ENCODE peak calls at places on chromosomes 5 and 9, in eight cellular contexts. Z is mammary epithelial cell; N is CD8-positive, alpha-beta T cell; I is BE2C; K is endodermal cell; J is left ventricle myocardium inferior; H is tibial nerve; U is left lung. L is an unnamed sample. For H3K4me1 and H3K27me3, the result is how much of the 10 kb centered on the place peaks cover.

GRCh38 chr5:180755601-180756000 is 15.7 kb upstream of the OR2Y1 start:
- DNase-seq in U (no peak), N (no peak), Z (no peak), H (no peak), J (no peak), K (no peak), I (no peak), L (no peak)

GRCh38 chr5:64147849-64148441 is 17.7 kb upstream of the RNF180 start:
- DNase-seq in U (peak), J (peak), I (peak), Z (peak), N (no peak), H (no peak), K (peak), L (peak)

GRCh38 chr9:125701351-125701750 is 5.7 kb downstream of the MAPKAP1 start:
- DNase-seq in K (peak), H (no peak), N (no peak), Z (peak), U (no peak), J (no peak), I (no peak), L (no peak)

GRCh38 chr5:65805082-65805481 is 83.1 kb downstream of the NLN start:
- DNase-seq in H (no peak), J (no peak), I (no peak), K (no peak), Z (no peak), U (no peak), N (no peak), L (no peak)

GRCh38 chr5:58925627-58926545 is 343.0 kb downstream of the RAB3C start:
- DNase-seq in U (no peak), N (no peak), H (no peak), Z (no peak), J (no peak), K (no peak), I (no peak), L (no peak)

GRCh38 chr9:82555408-82555807 is 507.5 kb downstream of the RASEF start:
- DNase-seq in Z (no peak), N (no peak), U (no peak), K (no peak), H (no peak), I (no peak), J (no peak), L (no peak)

GRCh38 chr9:88532320-88532719 is 2.7 kb upstream of the NXNL2 start:
- DNase-seq in Z (no peak), N (no peak), K (peak), I (peak), U (no peak), H (no peak), J (peak), L (peak)

GRCh38 chr5:178325311-178326053 is 92.9 kb upstream of the PHYKPL start:
- DNase-seq in H (no peak), Z (no peak), U (peak), J (no peak), I (no peak), K (no peak), N (no peak), L (no peak)

GRCh38 chr5:119343766-119344165 is 12.1 kb upstream of the TNFAIP8 start:
- DNase-seq in K (no peak), J (no peak), N (no peak), U (no peak), H (no peak), Z (no peak), I (no peak), L (no peak)

GRCh38 chr5:72337159-72337558 is 17.0 kb downstream of the PTCD2 start:
- DNase-seq in I (no peak), H (no peak), U (no peak), N (no peak), K (no peak), Z (no peak), J (no peak), L (no peak)

GRCh38 chr5:9499498-9499876 is 46.4 kb downstream of the SEMA5A start:
- DNase-seq in I (no peak), H (no peak), J (no peak), N (no peak), K (no peak), Z (no peak), U (no peak), L (no peak)

GRCh38 chr5:18113724-18114123 is 479.5 kb downstream of the TAF11L14 start:
- DNase-seq in K (no peak), Z (peak), U (no peak), J (no peak), H (no peak), I (peak), N (no peak), L (no peak)

GRCh38 chr5:38600334-38601045 is 44.0 kb upstream of the LIFR start:
- DNase-seq in J (no peak), K (no peak), H (no peak), Z (peak), I (no peak), N (no peak), U (no peak), L (no peak)

GRCh38 chr9:97845130-97845529 is 7.9 kb upstream of the FOXE1 start:
- DNase-seq in K (no peak), H (no peak), Z (peak), N (no peak), U (no peak), J (no peak), I (no peak), L (no peak)

GRCh38 chr9:130364619-130365322 is 80.0 kb upstream of the ASS1 start:
- DNase-seq in Z (no peak), U (no peak), N (no peak), H (no peak), I (no peak), J (no peak), K (no peak), L (no peak)

GRCh38 chr5:96432245-96433065 is 593 bp downstream of the PCSK1 start:
- DNase-seq in K (peak), N (no peak), I (peak), H (no peak), U (no peak), Z (no peak), J (no peak), L (peak)

GRCh38 chr5:157252741-157253465 is 13.0 kb upstream of the CYFIP2 start:
- DNase-seq in J (no peak), I (no peak), Z (no peak), K (no peak), U (no peak), N (peak), H (no peak), L (no peak)

GRCh38 chr9:127865645-127866464 is 11.4 kb upstream of the ENG start:
- DNase-seq in I (no peak), Z (no peak), H (no peak), J (no peak), N (no peak), K (no peak), U (no peak), L (peak)

GRCh38 chr9:127860260-127860659 is 5.8 kb upstream of the ENG start:
- DNase-seq in Z (no peak), J (no peak), U (no peak), K (no peak), N (no peak), H (no peak), I (peak), L (peak)

GRCh38 chr9:127860779-127861178 is 6.3 kb upstream of the ENG start:
- DNase-seq in J (no peak), U (no peak), Z (no peak), H (no peak), I (no peak), K (no peak), N (no peak), L (no peak)

GRCh38 chr9:127863179-127863578 is 8.7 kb upstream of the ENG start:
- DNase-seq in K (no peak), I (no peak), U (no peak), H (no peak), J (no peak), N (no peak), Z (no peak), L (no peak)

DNA sequence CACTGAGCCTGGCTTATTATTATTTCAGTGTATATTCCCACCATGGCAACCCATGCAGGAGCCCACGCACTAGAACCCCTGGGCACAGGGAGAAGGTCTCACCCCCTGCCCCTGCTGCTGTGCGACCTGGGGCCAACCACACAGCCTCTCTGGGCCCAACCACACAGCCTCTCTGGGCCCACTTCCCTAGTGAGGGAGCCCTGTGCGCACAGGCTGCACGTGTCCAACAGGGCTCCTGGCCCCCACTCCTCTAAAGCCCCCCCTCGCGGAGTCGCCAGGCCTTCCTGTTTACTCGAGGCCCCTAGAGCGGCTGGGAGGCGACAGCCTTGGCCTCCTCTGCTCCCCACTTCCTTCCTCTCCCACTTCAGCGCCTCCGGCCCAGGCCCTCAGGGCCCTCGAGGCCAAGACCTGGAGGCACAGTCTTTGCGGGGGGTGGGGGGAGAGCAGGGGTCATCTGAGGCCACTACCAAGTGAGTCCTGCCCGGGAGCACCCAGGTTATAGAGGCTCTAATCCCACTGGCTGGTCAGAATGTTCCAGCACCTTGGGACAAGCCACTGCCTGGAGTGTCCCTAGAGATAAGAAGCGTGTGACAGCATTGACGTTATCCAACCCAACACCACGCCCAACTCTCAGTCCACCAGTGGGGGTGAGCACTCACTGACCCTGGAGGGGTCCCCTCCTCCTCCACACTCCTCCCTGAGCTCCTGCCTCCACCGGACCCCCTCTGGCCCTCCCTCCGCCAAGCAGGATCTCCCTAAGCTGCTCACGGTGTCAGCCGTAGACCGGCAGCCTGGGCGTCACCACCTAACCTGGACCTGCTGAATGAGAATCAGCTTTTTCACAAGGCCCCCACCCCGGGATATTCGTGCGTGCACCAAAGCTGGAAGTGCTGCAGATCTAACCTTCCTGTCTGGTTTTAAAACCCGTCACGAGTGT is 7.9 kb upstream of the ENG start:
- DNase-seq in I (no peak), Z (no peak), N (peak), H (no peak), U (peak), K (no peak), J (peak), L (peak)
- H3K4me1 ChIP-seq in I (under half), Z (under half), N (half or more), H (under half), U (half or more), K (under half), J (half or more), L (under half)

DNA sequence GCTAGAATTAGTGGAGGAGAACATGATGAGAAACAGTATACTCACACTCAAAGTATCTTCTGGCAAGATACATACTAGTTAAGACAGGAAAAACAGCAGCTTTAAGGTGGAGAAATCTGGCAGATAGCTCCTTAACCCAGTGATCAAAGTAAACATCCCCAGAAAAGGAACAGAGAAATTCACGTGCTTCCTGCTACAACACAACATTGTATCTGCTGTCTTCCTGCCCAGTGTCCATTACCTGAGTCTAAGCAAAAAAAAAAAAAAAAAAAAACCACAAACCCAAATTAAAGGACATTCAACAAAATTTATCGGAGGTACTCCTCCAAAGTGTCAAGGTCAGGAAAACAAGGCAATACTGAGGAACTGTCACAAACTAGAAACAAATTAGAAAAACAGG is 38.3 kb downstream of the ROR2 start:
- DNase-seq in K (no peak), N (no peak), U (no peak), H (no peak), Z (no peak), J (no peak), I (no peak), L (no peak)
- H3K4me3 ChIP-seq in K (peak), N (no peak), U (no peak), H (no peak), Z (no peak), J (no peak), I (no peak), L (no peak)

GRCh38 chr9:104503963-104504362 is at the start of gene OR13F1:
- DNase-seq in J (no peak), H (no peak), N (no peak), U (no peak), Z (no peak), K (no peak), I (no peak), L (no peak)

GRCh38 chr9:104506565-104506964 is 2.5 kb downstream of the OR13F1 start:
- DNase-seq in U (no peak), K (no peak), I (no peak), Z (peak), N (no peak), J (no peak), H (no peak), L (no peak)

DNA sequence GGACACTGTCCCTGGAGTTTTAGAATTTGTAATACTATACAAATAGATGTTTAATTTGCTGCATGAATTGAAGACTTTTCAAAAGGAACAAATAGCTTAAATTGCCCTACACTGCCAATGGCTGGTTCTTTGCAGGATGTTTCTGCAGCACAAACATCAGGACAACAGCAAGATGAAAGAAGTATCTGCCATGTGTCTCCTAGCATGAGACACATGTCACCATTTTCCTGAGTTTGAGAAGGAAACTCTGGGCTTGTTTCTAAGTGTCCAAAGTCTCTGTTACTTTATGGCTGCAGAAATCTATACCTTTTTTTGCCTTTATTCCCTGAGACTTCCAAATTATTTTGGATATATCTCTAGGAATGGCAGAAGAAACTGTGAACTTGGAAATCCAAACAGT is 623 bp upstream of the OR13F1 start:
- DNase-seq in U (no peak), K (no peak), N (no peak), I (no peak), H (no peak), J (no peak), Z (no peak), L (no peak)
- H3K27me3 ChIP-seq in U (under half), K (under half), N (under half), I (under half), H (under half), J (under half), Z (under half), L (under half)

GRCh38 chr5:98771389-98772109 is 1.9 kb upstream of the RGMB start:
- DNase-seq in U (no peak), H (peak), N (no peak), J (no peak), I (peak), K (peak), Z (peak), L (no peak)

GRCh38 chr5:98773214-98773463 is 324 bp upstream of the RGMB start:
- DNase-seq in I (no peak), K (no peak), J (no peak), N (no peak), Z (no peak), U (no peak), H (no peak), L (no peak)

GRCh38 chr5:98773464-98774191 is at the start of gene RGMB:
- DNase-seq in N (peak), H (peak), J (peak), U (peak), I (peak), Z (peak), K (peak), L (peak)

GRCh38 chr5:98770911-98771322 is 2.5 kb upstream of the RGMB start:
- DNase-seq in H (no peak), U (no peak), N (no peak), J (no peak), I (no peak), Z (peak), K (no peak), L (no peak)

DNA sequence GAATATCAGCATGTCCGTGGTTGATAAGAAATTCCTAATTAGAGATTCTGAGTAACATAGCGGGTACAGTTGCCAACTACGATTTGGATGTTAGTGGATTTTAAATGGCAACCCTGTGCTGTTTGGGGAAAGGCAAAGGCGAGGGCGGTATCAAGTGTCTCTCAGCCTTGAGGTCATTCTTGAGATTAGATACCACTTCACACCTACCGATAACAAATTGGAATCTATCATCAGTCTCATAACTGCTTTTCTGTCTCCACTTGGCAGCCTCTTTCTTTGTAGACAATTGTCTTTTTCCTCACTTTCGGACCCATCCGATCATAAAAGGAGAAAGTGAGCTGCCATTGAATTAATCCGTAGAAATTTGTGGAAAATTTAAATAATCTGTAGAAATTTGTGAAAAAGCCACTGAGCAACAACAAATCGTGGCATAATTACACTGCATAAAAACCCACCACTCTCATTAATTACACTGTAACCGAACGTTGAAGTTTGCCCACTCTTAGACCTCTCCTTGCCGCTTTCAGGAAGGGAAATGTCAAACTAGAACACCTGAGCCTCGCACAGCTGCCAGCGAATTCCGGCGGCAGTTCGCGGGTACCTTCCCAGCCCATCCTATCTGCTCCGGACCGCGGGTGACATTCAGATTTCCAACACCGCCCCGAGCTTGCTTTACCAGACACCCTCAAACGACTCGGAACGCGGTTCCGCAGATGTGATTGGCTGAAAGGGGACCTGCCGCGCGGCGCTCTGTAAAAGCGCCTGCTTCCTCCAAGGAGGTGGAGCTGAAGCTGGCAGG is 849 bp upstream of the RGMB start:
- DNase-seq in K (peak), Z (peak), J (peak), H (peak), I (peak), U (peak), N (peak), L (peak)
- H3K4me1 ChIP-seq in K (under half), Z (under half), J (half or more), H (under half), I (under half), U (half or more), N (under half), L (under half)

DNA sequence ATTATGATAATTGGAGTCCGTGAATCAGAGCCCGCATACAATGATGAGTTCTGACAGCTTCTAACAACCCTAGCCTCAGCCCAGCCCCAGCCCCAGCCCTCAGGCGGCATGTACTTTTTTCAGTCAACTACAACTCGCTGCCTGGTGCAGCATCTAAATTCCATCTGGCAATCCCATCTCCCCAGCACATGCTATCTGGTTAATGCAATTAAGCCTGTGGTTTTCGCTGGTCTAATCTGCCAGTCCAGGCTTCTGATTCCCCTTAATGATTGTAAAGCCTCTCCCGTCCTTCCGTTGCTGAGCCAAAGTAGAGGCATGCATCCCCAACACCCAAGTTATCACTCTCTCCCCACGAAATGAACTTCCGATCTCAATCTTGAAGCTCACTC is 903 bp downstream of the ELAVL2 start:
- DNase-seq in H (no peak), Z (peak), J (no peak), N (no peak), U (peak), I (peak), K (peak), L (no peak)
- H3K4me3 ChIP-seq in H (peak), Z (peak), J (peak), N (peak), U (no peak), I (peak), K (peak), L (no peak)

DNA sequence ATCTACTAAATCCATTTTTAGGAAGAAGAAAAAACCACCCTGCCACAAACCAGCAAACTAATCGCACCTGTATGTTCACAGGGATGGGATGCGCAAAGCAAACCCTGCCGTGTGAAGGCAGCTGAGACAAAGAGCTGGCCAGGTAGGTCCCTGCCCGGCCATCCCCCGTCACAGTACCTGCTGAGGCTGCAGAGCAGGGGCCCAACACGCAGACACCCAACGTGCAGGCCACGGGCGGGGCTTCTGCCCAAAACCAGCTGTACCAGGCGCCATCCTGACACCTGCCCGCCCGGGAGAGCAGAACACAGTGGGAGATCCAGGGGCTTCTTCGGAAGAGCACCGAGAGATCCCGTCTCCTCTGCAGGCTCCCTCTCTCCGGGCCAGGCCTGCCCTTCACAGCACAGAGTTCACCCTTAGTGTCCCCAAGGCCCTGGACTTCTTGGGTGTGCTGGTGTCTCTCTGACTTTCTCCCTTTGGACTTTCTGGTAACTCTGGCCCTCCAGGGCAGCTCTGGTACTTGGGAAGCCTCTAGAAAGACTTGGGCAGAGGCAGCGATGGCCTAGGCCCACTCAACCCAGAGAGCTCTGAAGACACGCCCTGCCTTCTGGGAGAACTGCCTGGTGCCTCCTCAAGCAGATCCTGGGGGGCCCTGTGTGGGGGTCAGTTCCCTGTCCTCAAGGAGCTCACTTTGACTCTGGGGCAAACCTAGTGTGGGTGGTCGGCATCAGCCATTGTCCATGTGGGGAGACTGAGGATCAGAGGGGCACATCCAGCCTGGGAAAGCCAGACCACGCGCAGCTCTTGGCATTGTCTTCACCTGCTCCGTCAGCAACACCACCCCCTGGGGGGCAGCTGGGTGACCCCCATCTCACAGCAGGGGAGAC is 28.3 kb downstream of the ABO start:
- DNase-seq in H (no peak), J (no peak), K (no peak), I (no peak), Z (no peak), N (no peak), U (no peak), L (no peak)
- H3K27me3 ChIP-seq in H (under half), J (under half), K (under half), I (under half), Z (under half), N (under half), U (under half), L (under half)

L was measured in right cardiac atrium.